ENCODE peak calls at places on chromosomes 3 and 15, in five cellular contexts. P, W, S, V and G are unnamed samples.

GRCh38 chr3:159059395-159059794 is 257.5 kb downstream of the MFSD1 start:
- DNase-seq in P (no peak), W (no peak), S (no peak), V (no peak), G (no peak)

GRCh38 chr3:42849017-42849416 is 26.7 kb downstream of the CYP8B1 start:
- DNase-seq in P (no peak), W (no peak), S (no peak), V (no peak), G (no peak)

GRCh38 chr3:42635111-42635510 is 18.4 kb upstream of the ZBTB47 start:
- DNase-seq in P (no peak), W (no peak), S (no peak), V (no peak), G (no peak)

GRCh38 chr15:99682455-99682854 is 50.8 kb downstream of the LYSMD4 start:
- DNase-seq in P (no peak), W (no peak), S (no peak), V (peak; percentile 77), G (peak; percentile 83)

GRCh38 chr3:38515367-38515766 is 19.2 kb downstream of the EXOG start:
- DNase-seq in P (no peak), W (peak; percentile 41), S (no peak), V (no peak), G (no peak)

GRCh38 chr3:39327746-39328349 is 1.7 kb upstream of the CCR8 start:
- DNase-seq in P (no peak), W (no peak), S (peak; percentile 67), V (no peak), G (no peak)

GRCh38 chr3:153595186-153595815 is 433.3 kb downstream of the RAP2B start:
- DNase-seq in P (no peak), W (no peak), S (no peak), V (peak; percentile 18), G (no peak)

GRCh38 chr3:67381667-67382272 is 272.6 kb downstream of the SUCLG2 start:
- DNase-seq in P (no peak), W (no peak), S (no peak), V (peak; percentile 9), G (no peak)

GRCh38 chr3:57151021-57151449 is 14.1 kb downstream of the IL17RD start:
- DNase-seq in P (no peak), W (no peak), S (no peak), V (no peak), G (no peak)

GRCh38 chr3:58497074-58497473 is 5.2 kb downstream of the KCTD6 start:
- DNase-seq in P (no peak), W (no peak), S (no peak), V (no peak), G (no peak)

GRCh38 chr3:111229301-111229700 is 157.7 kb downstream of the NECTIN3 start:
- DNase-seq in P (no peak), W (no peak), S (no peak), V (no peak), G (no peak)

GRCh38 chr15:56839641-56840040 is 78.8 kb upstream of the TCF12 start:
- DNase-seq in P (no peak), W (no peak), S (no peak), V (no peak), G (no peak)

GRCh38 chr3:9249273-9250192 is at the start of gene SRGAP3:
- DNase-seq in P (peak; percentile 94), W (peak; percentile 90), S (peak; percentile 73), V (peak; percentile 84), G (peak; percentile 64)

GRCh38 chr15:49604625-49605409 is 15.8 kb downstream of the FAM227B start:
- DNase-seq in P (no peak), W (no peak), S (no peak), V (no peak), G (no peak)

GRCh38 chr15:49605588-49605987 is 15.0 kb downstream of the FAM227B start:
- DNase-seq in P (no peak), W (no peak), S (no peak), V (no peak), G (no peak)

GRCh38 chr15:49610166-49610918 is 10.3 kb downstream of the FAM227B start:
- DNase-seq in P (no peak), W (no peak), S (no peak), V (no peak), G (no peak)

GRCh38 chr15:49606594-49606993 is 14.0 kb downstream of the FAM227B start:
- DNase-seq in P (no peak), W (no peak), S (no peak), V (no peak), G (no peak)
- TF ChIP-seq CTCF in P (no peak), W (no peak), S (no peak), V (peak; percentile 48), G (peak; percentile 24)

GRCh38 chr3:44762690-44763089 is 1.1 kb downstream of the KIF15 start:
- DNase-seq in P (no peak), W (no peak), S (no peak), V (no peak), G (no peak)
- H3K4me3 ChIP-seq in P (peak overlapping the region; percentile 72), W (no peak overlapping the region), S (peak overlapping the region; percentile 79), V (peak overlapping the region; percentile 97), G (peak overlapping the region; percentile 94)

GRCh38 chr3:66017084-66017990 is 21.4 kb downstream of the MAGI1 start:
- DNase-seq in P (no peak), W (no peak), S (no peak), V (no peak), G (no peak)
- TF ChIP-seq CTCF in P (no peak), W (no peak), S (no peak), V (no peak), G (no peak)

DNA sequence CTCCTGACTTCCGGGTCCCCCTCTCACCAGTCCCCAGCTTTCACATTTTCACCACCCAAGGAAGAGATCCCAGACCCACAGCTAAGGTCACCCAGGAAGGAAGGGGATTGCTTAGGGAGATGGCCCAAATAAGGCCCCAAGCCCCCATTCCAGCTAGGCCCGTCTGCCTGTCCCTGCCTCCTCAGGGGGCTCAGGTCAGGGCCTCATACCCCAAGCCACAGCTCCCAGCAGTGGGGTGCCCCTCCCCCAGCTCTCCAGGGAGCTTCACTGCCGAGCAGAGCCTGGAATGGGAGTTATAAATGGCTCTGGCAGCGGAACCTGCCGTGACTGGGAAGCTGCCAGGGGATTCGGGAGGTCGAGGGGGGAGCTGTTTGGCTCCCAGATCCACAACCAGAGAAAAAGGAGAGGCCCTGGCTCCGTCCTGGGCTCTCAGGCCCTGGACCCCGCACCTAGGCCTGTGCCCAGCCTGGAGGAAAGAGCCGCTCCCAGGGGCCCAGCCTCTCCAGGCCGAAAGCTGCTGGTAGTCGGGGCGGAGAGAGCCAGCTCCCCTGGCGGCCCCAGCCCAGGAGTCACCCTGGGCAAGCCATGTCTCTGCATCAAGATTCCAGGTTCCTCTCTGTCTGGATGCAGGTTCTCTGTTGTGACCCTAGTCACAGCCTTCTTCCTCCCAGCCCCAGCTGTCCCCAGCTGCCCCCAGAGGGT is 550 bp downstream of the CCDC9B start:
- DNase-seq in P (peak; percentile 71), W (no peak), S (no peak), V (no peak), G (no peak)
- H3K4me3 ChIP-seq in P (peak overlapping the region; percentile 29), W (peak overlapping the region; percentile 24), S (no peak overlapping the region), V (peak overlapping the region; percentile 51), G (peak overlapping the region; percentile 65)

DNA sequence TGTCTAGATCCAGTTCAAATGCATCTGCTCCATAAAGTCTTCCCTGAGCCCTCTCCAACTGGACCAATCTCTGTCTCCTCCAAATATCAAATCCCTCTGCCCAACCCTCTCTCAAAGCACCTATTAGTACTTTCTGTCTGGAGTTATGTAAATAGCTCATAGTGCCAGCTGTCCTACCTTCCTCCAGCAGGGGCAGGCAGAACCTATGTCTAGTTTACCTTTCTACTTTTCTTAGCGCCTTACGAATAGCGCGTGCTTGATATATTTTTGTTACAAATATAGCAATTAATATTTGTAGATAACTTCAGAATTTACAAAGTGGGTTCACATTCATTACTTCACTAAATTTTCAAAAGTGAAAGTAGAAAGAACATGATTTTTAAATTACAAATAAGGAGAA is 14.0 kb upstream of the CCDC80 start:
- DNase-seq in P (no peak), W (no peak), S (no peak), V (no peak), G (no peak)
- TF ChIP-seq CTCF in P (no peak), W (no peak), S (no peak), V (no peak), G (peak; percentile 47)

DNA sequence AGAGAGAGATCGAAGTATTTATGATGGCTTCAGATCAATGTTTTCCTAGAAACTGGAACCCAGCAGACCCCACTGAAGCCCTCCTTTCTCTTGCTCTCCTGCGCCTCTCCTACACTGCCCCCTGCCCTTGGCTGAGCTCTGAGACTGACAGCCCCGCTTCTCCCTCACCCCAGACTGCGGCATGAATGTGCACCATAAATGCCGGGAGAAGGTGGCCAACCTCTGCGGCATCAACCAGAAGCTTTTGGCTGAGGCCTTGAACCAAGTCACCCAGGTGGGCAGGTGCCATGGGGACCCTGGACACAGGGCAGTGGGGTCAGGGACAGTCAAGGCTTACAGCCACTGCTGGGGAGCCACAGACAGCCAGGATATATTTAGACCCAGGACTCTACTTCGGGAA is 23.7 kb downstream of the PRKCD start:
- DNase-seq in P (no peak), W (peak; percentile 44), S (no peak), V (no peak), G (no peak)
- H3K4me3 ChIP-seq in P (no peak overlapping the region), W (no peak overlapping the region), S (no peak overlapping the region), V (no peak overlapping the region), G (no peak overlapping the region)

GRCh38 chr15:62257991-62258390 is 92.9 kb upstream of the C2CD4B start:
- DNase-seq in P (no peak), W (no peak), S (no peak), V (no peak), G (no peak)

GRCh38 chr15:62254137-62254934 is 89.3 kb upstream of the C2CD4B start:
- DNase-seq in P (peak; percentile 74), W (peak; percentile 79), S (no peak), V (peak; percentile 18), G (no peak)

GRCh38 chr15:62250978-62251377 is 85.9 kb upstream of the C2CD4B start:
- DNase-seq in P (no peak), W (no peak), S (no peak), V (no peak), G (no peak)

GRCh38 chr15:62250176-62250575 is 85.1 kb upstream of the C2CD4B start:
- DNase-seq in P (no peak), W (no peak), S (no peak), V (no peak), G (no peak)

GRCh38 chr15:62253294-62253693 is 88.2 kb upstream of the C2CD4B start:
- DNase-seq in P (no peak), W (no peak), S (no peak), V (no peak), G (no peak)
- TF ChIP-seq CTCF in P (no peak), W (no peak), S (no peak), V (no peak), G (no peak)

GRCh38 chr3:99232696-99233095 is 331.2 kb upstream of the DCBLD2 start:
- DNase-seq in P (no peak), W (no peak), S (no peak), V (no peak), G (no peak)

GRCh38 chr3:99242271-99242670 is 340.8 kb upstream of the DCBLD2 start:
- DNase-seq in P (no peak), W (no peak), S (no peak), V (peak; percentile 43), G (no peak)

GRCh38 chr3:99240700-99241099 is 339.2 kb upstream of the DCBLD2 start:
- DNase-seq in P (no peak), W (no peak), S (no peak), V (no peak), G (no peak)

GRCh38 chr3:99236576-99236975 is 335.1 kb upstream of the DCBLD2 start:
- DNase-seq in P (no peak), W (no peak), S (no peak), V (no peak), G (no peak)
- H3K4me3 ChIP-seq in P (no peak overlapping the region), W (no peak overlapping the region), S (no peak overlapping the region), V (no peak overlapping the region), G (no peak overlapping the region)